ENCODE peak calls at places on chromosomes 1 and 21, in four cellular contexts. One of them, this sample, is unnamed.

GRCh38 chr21:23936224-23936623 is 1671.1 kb downstream of the MRPL39 start:
- DNase-seq in HL-60: peak; percentile 27
- DNase-seq in GM12878: no peak
- DNase-seq in K562: peak; percentile 19
- DNase-seq in this sample: peak; percentile 2

GRCh38 chr1:209527372-209527771 is 56.1 kb upstream of the CAMK1G start:
- DNase-seq in HL-60: no peak
- DNase-seq in GM12878: no peak
- DNase-seq in K562: no peak
- DNase-seq in this sample: no peak

GRCh38 chr1:117495068-117495467 is 110.8 kb upstream of the TENT5C start:
- DNase-seq in HL-60: no peak
- DNase-seq in GM12878: no peak
- DNase-seq in K562: no peak
- DNase-seq in this sample: no peak

GRCh38 chr1:95368178-95368577 is 134.2 kb downstream of the RWDD3 start:
- DNase-seq in HL-60: no peak
- DNase-seq in GM12878: no peak
- DNase-seq in K562: no peak
- DNase-seq in this sample: no peak

GRCh38 chr1:182662121-182662890 is 22.1 kb downstream of the RGS8 start:
- DNase-seq in HL-60: no peak
- DNase-seq in GM12878: no peak
- DNase-seq in K562: no peak
- DNase-seq in this sample: no peak

GRCh38 chr21:43984905-43985689 is 27.0 kb upstream of the TRAPPC10 start:
- DNase-seq in HL-60: no peak
- DNase-seq in GM12878: no peak
- DNase-seq in K562: no peak
- DNase-seq in this sample: no peak

GRCh38 chr1:197392541-197392940 is 124.5 kb downstream of the CRB1 start:
- DNase-seq in HL-60: no peak
- DNase-seq in GM12878: no peak
- DNase-seq in K562: no peak
- DNase-seq in this sample: no peak

GRCh38 chr1:194870860-194871259 is 1684.4 kb upstream of the B3GALT2 start:
- DNase-seq in HL-60: no peak
- DNase-seq in GM12878: no peak
- DNase-seq in K562: no peak
- DNase-seq in this sample: no peak

GRCh38 chr1:53799141-53799540 is 39.0 kb downstream of the NDC1 start:
- DNase-seq in HL-60: no peak
- DNase-seq in GM12878: no peak
- DNase-seq in K562: no peak
- DNase-seq in this sample: no peak

GRCh38 chr1:212951058-212951923 is 950 bp downstream of the VASH2 start:
- DNase-seq in HL-60: no peak
- DNase-seq in GM12878: no peak
- DNase-seq in K562: no peak
- DNase-seq in this sample: no peak

GRCh38 chr1:201511925-201512539 is 5.1 kb upstream of the CSRP1 start:
- DNase-seq in HL-60: peak; percentile 60
- DNase-seq in GM12878: peak; percentile 35
- DNase-seq in K562: no peak
- DNase-seq in this sample: no peak

GRCh38 chr1:217457016-217457415 is 173.9 kb downstream of the GPATCH2 start:
- DNase-seq in HL-60: no peak
- DNase-seq in GM12878: no peak
- DNase-seq in K562: no peak
- DNase-seq in this sample: no peak

GRCh38 chr1:32246888-32247273 is at the start of gene FAM167B:
- DNase-seq in HL-60: no peak
- DNase-seq in GM12878: no peak
- DNase-seq in K562: no peak
- DNase-seq in this sample: no peak

GRCh38 chr1:23838401-23838866 is 13.2 kb upstream of the HMGCL start:
- DNase-seq in HL-60: peak; percentile 81
- DNase-seq in GM12878: peak; percentile 28
- DNase-seq in K562: peak; percentile 86
- DNase-seq in this sample: peak; percentile 71

DNA sequence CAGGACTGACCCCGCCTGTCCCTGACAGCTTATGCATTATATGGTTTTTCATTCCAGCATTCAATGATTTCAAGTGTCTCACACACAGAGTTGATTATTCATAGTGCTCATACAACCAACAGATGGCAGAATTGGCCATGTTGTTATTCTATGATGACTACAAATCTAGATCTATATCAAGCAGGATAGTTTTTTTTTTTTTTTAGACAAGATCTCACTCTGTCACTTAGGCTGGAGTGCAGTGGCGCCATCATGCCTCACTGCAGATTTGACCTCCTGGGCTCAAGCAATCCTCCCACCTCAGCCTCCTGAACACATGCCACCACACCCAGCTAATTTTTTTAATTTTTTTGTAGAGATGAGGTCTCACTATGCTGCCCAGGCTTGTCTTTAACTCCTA is 40.1 kb upstream of the LRRC8D start:
- DNase-seq in HL-60: peak; percentile 34
- DNase-seq in GM12878: no peak
- DNase-seq in K562: no peak
- DNase-seq in this sample: no peak
- TF ChIP-seq SPI1 in HL-60: no peak
- TF ChIP-seq SPI1 in GM12878: no peak
- TF ChIP-seq SPI1 in K562: no peak
- TF ChIP-seq SPI1 in this sample: no peak

GRCh38 chr21:33208534-33208933 is 21.2 kb upstream of the IFNAR2 start:
- DNase-seq in HL-60: no peak
- DNase-seq in GM12878: no peak
- DNase-seq in K562: no peak
- DNase-seq in this sample: no peak

GRCh38 chr21:33211305-33211704 is 18.4 kb upstream of the IFNAR2 start:
- DNase-seq in HL-60: no peak
- DNase-seq in GM12878: no peak
- DNase-seq in K562: no peak
- DNase-seq in this sample: no peak

GRCh38 chr21:33205476-33205875 is 24.3 kb upstream of the IFNAR2 start:
- DNase-seq in HL-60: peak; percentile 87
- DNase-seq in GM12878: no peak
- DNase-seq in K562: no peak
- DNase-seq in this sample: no peak

GRCh38 chr21:33206771-33207290 is 22.9 kb upstream of the IFNAR2 start:
- DNase-seq in HL-60: peak; percentile 68
- DNase-seq in GM12878: no peak
- DNase-seq in K562: no peak
- DNase-seq in this sample: no peak

GRCh38 chr21:33207471-33208149 is 22.1 kb upstream of the IFNAR2 start:
- DNase-seq in HL-60: no peak
- DNase-seq in GM12878: no peak
- DNase-seq in K562: no peak
- DNase-seq in this sample: no peak
- TF ChIP-seq SPI1 in HL-60: no peak
- TF ChIP-seq SPI1 in GM12878: peak; percentile 61
- TF ChIP-seq SPI1 in K562: no peak
- TF ChIP-seq SPI1 in this sample: peak; percentile 34

DNA sequence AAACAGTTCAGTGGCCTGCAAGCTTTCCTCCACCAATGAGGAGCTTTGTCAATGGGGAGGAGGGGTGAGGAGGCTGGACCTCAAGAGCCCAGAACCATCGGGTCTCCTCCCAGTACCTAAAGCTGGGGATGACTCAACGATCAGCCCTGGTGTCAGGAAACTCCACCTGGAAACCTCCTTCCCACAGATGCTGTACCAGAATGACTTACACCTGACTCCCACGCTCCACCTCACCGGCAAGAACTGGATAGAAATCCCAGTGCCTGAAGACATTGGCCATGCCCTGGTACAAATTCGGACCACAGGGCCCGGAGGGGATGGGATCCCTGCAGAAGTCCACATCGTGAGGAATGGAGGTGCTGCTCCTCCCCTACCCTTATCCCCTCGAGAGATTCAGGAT is 11.4 kb downstream of the TMEM81 start:
- DNase-seq in HL-60: no peak
- DNase-seq in GM12878: no peak
- DNase-seq in K562: peak; percentile 17
- DNase-seq in this sample: no peak
- TF ChIP-seq SPI1 in HL-60: no peak
- TF ChIP-seq SPI1 in GM12878: no peak
- TF ChIP-seq SPI1 in K562: no peak
- TF ChIP-seq SPI1 in this sample: no peak

GRCh38 chr1:40160806-40161124 is 422 bp upstream of the RLF start:
- DNase-seq in HL-60: no peak
- DNase-seq in GM12878: no peak
- DNase-seq in K562: no peak
- DNase-seq in this sample: no peak

GRCh38 chr1:40162791-40163441 is 1.7 kb downstream of the RLF start:
- DNase-seq in HL-60: no peak
- DNase-seq in GM12878: no peak
- DNase-seq in K562: peak; percentile 46
- DNase-seq in this sample: no peak

GRCh38 chr1:40167317-40167716 is 6.1 kb downstream of the RLF start:
- DNase-seq in HL-60: no peak
- DNase-seq in GM12878: no peak
- DNase-seq in K562: no peak
- DNase-seq in this sample: no peak

GRCh38 chr1:40161125-40161887 is at the start of gene RLF:
- DNase-seq in HL-60: peak; percentile 93
- DNase-seq in GM12878: peak; percentile 67
- DNase-seq in K562: peak; percentile 95
- DNase-seq in this sample: peak; percentile 82

DNA sequence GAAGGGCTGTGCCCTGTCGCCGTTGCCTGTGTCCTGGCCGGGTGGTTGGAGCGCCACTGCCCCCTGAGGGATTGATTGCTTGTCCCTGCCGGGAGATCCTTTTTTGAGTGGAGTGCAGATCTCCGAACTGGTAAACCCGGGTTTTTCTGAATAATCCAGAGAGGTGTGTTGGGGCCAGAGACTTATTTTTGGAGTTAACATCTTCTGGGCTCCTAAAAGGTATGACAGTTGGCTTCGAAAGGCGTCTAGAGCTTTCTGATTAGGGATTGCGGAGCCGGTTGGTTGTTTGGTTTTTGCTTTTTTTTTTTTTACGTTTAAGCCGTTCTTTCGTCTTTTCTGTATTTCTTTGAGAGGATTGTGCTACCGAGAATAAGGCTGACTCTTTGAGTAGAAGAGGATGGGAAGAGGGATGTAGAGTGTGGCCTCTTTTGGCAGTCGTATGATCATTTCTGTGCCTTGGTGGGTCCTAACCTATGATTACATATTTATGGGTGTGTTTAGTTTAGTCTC is 756 bp downstream of the RLF start:
- DNase-seq in HL-60: peak; percentile 42
- DNase-seq in GM12878: no peak
- DNase-seq in K562: no peak
- DNase-seq in this sample: no peak
- TF ChIP-seq SPI1 in HL-60: no peak
- TF ChIP-seq SPI1 in GM12878: no peak
- TF ChIP-seq SPI1 in K562: no peak
- TF ChIP-seq SPI1 in this sample: no peak

GRCh38 chr21:41612674-41613250 is 104.8 kb upstream of the TMPRSS2 start:
- DNase-seq in HL-60: no peak
- DNase-seq in GM12878: no peak
- DNase-seq in K562: peak; percentile 71
- DNase-seq in this sample: no peak

GRCh38 chr21:41611441-41611840 is 103.5 kb upstream of the TMPRSS2 start:
- DNase-seq in HL-60: no peak
- DNase-seq in GM12878: no peak
- DNase-seq in K562: no peak
- DNase-seq in this sample: no peak

GRCh38 chr21:41613421-41613998 is 105.6 kb upstream of the TMPRSS2 start:
- DNase-seq in HL-60: no peak
- DNase-seq in GM12878: no peak
- DNase-seq in K562: no peak
- DNase-seq in this sample: no peak

GRCh38 chr21:41610042-41610839 is 102.3 kb upstream of the TMPRSS2 start:
- DNase-seq in HL-60: peak; percentile 42
- DNase-seq in GM12878: no peak
- DNase-seq in K562: peak; percentile 74
- DNase-seq in this sample: peak; percentile 42

GRCh38 chr21:41611966-41612606 is 104.1 kb upstream of the TMPRSS2 start:
- DNase-seq in HL-60: peak; percentile 4
- DNase-seq in GM12878: no peak
- DNase-seq in K562: peak; percentile 43
- DNase-seq in this sample: no peak
- TF ChIP-seq SPI1 in HL-60: no peak
- TF ChIP-seq SPI1 in GM12878: no peak
- TF ChIP-seq SPI1 in K562: no peak
- TF ChIP-seq SPI1 in this sample: no peak

GRCh38 chr1:35577071-35577998 is 4.2 kb downstream of the TFAP2E start:
- DNase-seq in HL-60: peak; percentile 79
- DNase-seq in GM12878: peak; percentile 40
- DNase-seq in K562: no peak
- DNase-seq in this sample: peak; percentile 73
- TF ChIP-seq SPI1 in HL-60: no peak
- TF ChIP-seq SPI1 in GM12878: no peak
- TF ChIP-seq SPI1 in K562: no peak
- TF ChIP-seq SPI1 in this sample: no peak

GRCh38 chr1:157798211-157798610 is 21.3 kb upstream of the FCRL2 start:
- DNase-seq in HL-60: no peak
- DNase-seq in GM12878: no peak
- DNase-seq in K562: no peak
- DNase-seq in this sample: no peak

GRCh38 chr1:157806431-157807149 is 13.3 kb downstream of the FCRL1 start:
- DNase-seq in HL-60: no peak
- DNase-seq in GM12878: peak; percentile 68
- DNase-seq in K562: no peak
- DNase-seq in this sample: no peak

GRCh38 chr1:157803851-157804250 is 16.1 kb downstream of the FCRL1 start:
- DNase-seq in HL-60: no peak
- DNase-seq in GM12878: no peak
- DNase-seq in K562: no peak
- DNase-seq in this sample: no peak
- TF ChIP-seq SPI1 in HL-60: no peak
- TF ChIP-seq SPI1 in GM12878: peak; percentile 70
- TF ChIP-seq SPI1 in K562: no peak
- TF ChIP-seq SPI1 in this sample: peak; percentile 45

GRCh38 chr1:11178021-11179015 is 10.8 kb upstream of the ANGPTL7 start:
- DNase-seq in HL-60: no peak
- DNase-seq in GM12878: no peak
- DNase-seq in K562: no peak
- DNase-seq in this sample: no peak
- TF ChIP-seq SPI1 in HL-60: no peak
- TF ChIP-seq SPI1 in GM12878: no peak
- TF ChIP-seq SPI1 in K562: no peak
- TF ChIP-seq SPI1 in this sample: no peak

GRCh38 chr1:36034692-36035091 is 49.2 kb upstream of the TEKT2 start:
- DNase-seq in HL-60: peak; percentile 67
- DNase-seq in GM12878: no peak
- DNase-seq in K562: peak; percentile 12
- DNase-seq in this sample: no peak
- TF ChIP-seq SPI1 in HL-60: peak; percentile 41
- TF ChIP-seq SPI1 in GM12878: no peak
- TF ChIP-seq SPI1 in K562: no peak
- TF ChIP-seq SPI1 in this sample: no peak

GRCh38 chr1:225940385-225941151 is 452 bp downstream of the LEFTY2 start:
- DNase-seq in HL-60: no peak
- DNase-seq in GM12878: no peak
- DNase-seq in K562: peak; percentile 8
- DNase-seq in this sample: no peak
- TF ChIP-seq SPI1 in HL-60: no peak
- TF ChIP-seq SPI1 in GM12878: no peak
- TF ChIP-seq SPI1 in K562: no peak
- TF ChIP-seq SPI1 in this sample: no peak